ENCODE peak calls at places on chromosomes 11 and 22, in four cellular contexts. V is psoas muscle, Y is uterus, G is ovary. M is an unnamed sample.

GRCh38 chr11:123653997-123654565 is 343 bp downstream of the SCN3B start:
- DNase-seq in V (peak; percentile 79), Y (no peak), G (peak; percentile 32), M (peak; percentile 46)

GRCh38 chr22:45918455-45919370 is 58.2 kb downstream of the WNT7B start:
- DNase-seq in V (no peak), Y (no peak), G (no peak), M (no peak)

GRCh38 chr11:28490763-28491382 is 382.7 kb downstream of the METTL15 start:
- DNase-seq in G (no peak), V (no peak), Y (no peak), M (no peak)

GRCh38 chr11:19753451-19754041 is 40.9 kb downstream of the NAV2 start:
- DNase-seq in G (no peak), Y (no peak), V (no peak), M (no peak)

GRCh38 chr11:76672431-76673163 is 2.0 kb upstream of the LRRC32 start:
- DNase-seq in G (no peak), V (peak; percentile 52), Y (no peak), M (no peak)

GRCh38 chr11:17529814-17530162 is 14.4 kb downstream of the USH1C start:
- DNase-seq in G (no peak), Y (no peak), V (no peak), M (no peak)

GRCh38 chr22:47444746-47445065 is 682.3 kb downstream of the TBC1D22A start:
- DNase-seq in Y (no peak), V (no peak), G (no peak), M (no peak)

GRCh38 chr11:8192016-8192895 is 23.4 kb upstream of the RIC3 start:
- DNase-seq in G (peak; percentile 67), Y (peak; percentile 29), V (peak; percentile 65), M (peak; percentile 82)

GRCh38 chr22:43567691-43568308 is 156.0 kb downstream of the MPPED1 start:
- DNase-seq in G (no peak), V (no peak), Y (no peak), M (no peak)

GRCh38 chr22:25420925-25421904 is 143.3 kb upstream of the GRK3 start:
- DNase-seq in Y (no peak), G (no peak), V (no peak), M (no peak)
- TF ChIP-seq CTCF in Y (no peak), G (no peak), V (no peak), M (no peak)

GRCh38 chr22:30351226-30351625 is 5.5 kb downstream of the SF3A1 start:
- DNase-seq in V (no peak), Y (no peak), G (no peak), M (no peak)

GRCh38 chr22:30348837-30349236 is 7.9 kb downstream of the SF3A1 start:
- DNase-seq in G (no peak), V (no peak), Y (no peak), M (no peak)

GRCh38 chr22:30344447-30345200 is 12.1 kb downstream of the SF3A1 start:
- DNase-seq in V (no peak), G (no peak), Y (no peak), M (no peak)

GRCh38 chr22:30347255-30347892 is 9.3 kb downstream of the SF3A1 start:
- DNase-seq in Y (no peak), V (no peak), G (no peak), M (no peak)

GRCh38 chr22:30348395-30348794 is 8.3 kb downstream of the SF3A1 start:
- DNase-seq in G (no peak), V (no peak), Y (no peak), M (no peak)
- H3K4me1 ChIP-seq in G (peaks cover 2% of the 10 kb centered on the region), V (peaks cover 5% of the 10 kb centered on the region), Y (no peaks in the 10 kb centered on the region), M (no peaks in the 10 kb centered on the region)

GRCh38 chr22:21938906-21939305 is 13.7 kb downstream of the PPM1F start:
- DNase-seq in G (no peak), Y (no peak), V (no peak), M (no peak)
- H3K4me3 ChIP-seq in G (no peak overlapping the region), Y (no peak overlapping the region), V (peak overlapping the region; percentile 59), M (no peak overlapping the region)

GRCh38 chr11:57475191-57475590 is 14.9 kb downstream of the RTN4RL2 start:
- DNase-seq in Y (no peak), G (no peak), V (no peak), M (no peak)

GRCh38 chr11:57475671-57476222 is 15.4 kb downstream of the RTN4RL2 start:
- DNase-seq in V (no peak), G (no peak), Y (no peak), M (no peak)

GRCh38 chr11:57476223-57476882 is 16.0 kb downstream of the RTN4RL2 start:
- DNase-seq in V (peak; percentile 79), G (peak; percentile 73), Y (no peak), M (no peak)

GRCh38 chr11:57477507-57478189 is 17.3 kb downstream of the RTN4RL2 start:
- DNase-seq in V (no peak), Y (no peak), G (no peak), M (no peak)

GRCh38 chr11:57476883-57477506 is 16.7 kb downstream of the RTN4RL2 start:
- DNase-seq in V (peak; percentile 82), Y (no peak), G (no peak), M (peak; percentile 60)
- TF ChIP-seq CTCF in V (peak; percentile 59), Y (peak; percentile 29), G (no peak), M (peak; percentile 35)

GRCh38 chr22:30208631-30209603 is 37.6 kb downstream of the LIF start:
- DNase-seq in V (peak; percentile 74), Y (peak; percentile 87), G (peak; percentile 76), M (no peak)
- H3K4me1 ChIP-seq in V (no peaks in the 10 kb centered on the region), Y (peaks cover 17% of the 10 kb centered on the region), G (peaks cover 22% of the 10 kb centered on the region), M (peaks cover 8% of the 10 kb centered on the region)

DNA sequence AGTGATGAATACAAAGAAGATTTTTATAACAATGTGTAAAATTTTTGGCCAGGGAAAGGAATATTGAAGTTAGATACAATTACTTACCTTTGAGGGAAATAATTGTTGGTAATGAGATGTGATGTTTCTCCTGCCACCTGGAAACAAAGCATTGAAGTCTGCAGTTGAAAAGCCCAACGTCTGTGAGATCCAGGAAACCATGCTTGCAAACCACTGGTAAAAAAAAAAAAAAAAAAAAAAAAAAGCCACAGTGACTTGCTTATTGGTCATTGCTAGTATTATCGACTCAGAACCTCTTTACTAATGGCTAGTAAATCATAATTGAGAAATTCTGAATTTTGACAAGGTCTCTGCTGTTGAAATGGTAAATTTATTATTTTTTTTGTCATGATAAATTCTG is 5.3 kb downstream of the BIRC3 start:
- DNase-seq in Y (no peak), G (no peak), V (no peak), M (no peak)
- H3K4me3 ChIP-seq in Y (no peak overlapping the region), G (no peak overlapping the region), V (no peak overlapping the region), M (no peak overlapping the region)

GRCh38 chr11:21142007-21142406 is 472.6 kb downstream of the NELL1 start:
- DNase-seq in Y (no peak), G (no peak), V (no peak), M (no peak)
- TF ChIP-seq CTCF in Y (no peak), G (no peak), V (no peak), M (no peak)

GRCh38 chr11:107996025-107996776 is 12.5 kb upstream of the CUL5 start:
- DNase-seq in V (no peak), G (no peak), Y (no peak), M (no peak)
- H3K4me1 ChIP-seq in V (no peaks in the 10 kb centered on the region), G (no peaks in the 10 kb centered on the region), Y (no peaks in the 10 kb centered on the region), M (no peaks in the 10 kb centered on the region)